ENCODE peak calls at places on chromosomes 7 and 10, in seven cellular contexts. M is right atrium auricular region, X is neural progenitor cell, A is Peyer's patch, G is A549, P is lower lobe of right lung, K is SK-N-MC. Q is an unnamed sample.
A peak's percentile ranks its signal among the peaks of the same experiment; 100 is the strongest.

GRCh38 chr7:128894101-128894440 is 16.4 kb downstream of the KCP start:
- DNase-seq in A (no peak), K (no peak), M (no peak), G (no peak), X (no peak), P (no peak), Q (peak; percentile 5)

GRCh38 chr7:107047902-107048782 is 3.6 kb downstream of the PRKAR2B start:
- DNase-seq in P (no peak), A (no peak), M (no peak), K (no peak), X (no peak), G (no peak), Q (no peak)

GRCh38 chr7:100467638-100468373 is 3.7 kb upstream of the SPACDR start:
- DNase-seq in M (no peak), G (no peak), X (no peak), P (no peak), A (no peak), K (no peak), Q (no peak)

GRCh38 chr7:25805027-25805687 is 346.8 kb upstream of the NFE2L3 start:
- DNase-seq in G (no peak), X (no peak), A (no peak), K (no peak), P (no peak), M (no peak), Q (no peak)

GRCh38 chr7:82183633-82184032 is 259.9 kb downstream of the CACNA2D1 start:
- DNase-seq in X (no peak), K (no peak), G (no peak), M (no peak), A (no peak), P (no peak), Q (no peak)

GRCh38 chr7:125833839-125834238 is 904.2 kb upstream of the POT1 start:
- DNase-seq in G (no peak), K (no peak), A (no peak), X (no peak), M (no peak), P (no peak), Q (no peak)

GRCh38 chr10:18472977-18473376 is 178.4 kb downstream of the NSUN6 start:
- DNase-seq in K (no peak), G (no peak), M (no peak), A (no peak), X (no peak), P (no peak), Q (no peak)

GRCh38 chr7:31101544-31101943 is 49.4 kb downstream of the ADCYAP1R1 start:
- DNase-seq in A (no peak), K (no peak), M (no peak), X (no peak), G (no peak), P (no peak), Q (no peak)

GRCh38 chr7:44398953-44399574 is 73.7 kb upstream of the CAMK2B start:
- DNase-seq in X (no peak), G (no peak), A (no peak), M (no peak), K (peak; percentile 22), P (no peak), Q (no peak)

GRCh38 chr7:102175423-102176170 is 111.1 kb upstream of the SH2B2 start:
- DNase-seq in G (no peak), K (no peak), M (no peak), P (no peak), X (no peak), A (no peak), Q (no peak)

GRCh38 chr7:92749832-92750231 is 86.5 kb downstream of the CDK6 start:
- DNase-seq in K (no peak), X (no peak), G (no peak), A (no peak), P (no peak), M (no peak), Q (no peak)

GRCh38 chr7:92749327-92749730 is 87.0 kb downstream of the CDK6 start:
- DNase-seq in M (no peak), G (no peak), K (no peak), X (no peak), A (no peak), P (no peak), Q (no peak)

GRCh38 chr7:92750961-92751360 is 85.4 kb downstream of the CDK6 start:
- DNase-seq in P (no peak), X (no peak), A (no peak), K (no peak), M (no peak), G (no peak), Q (no peak)

GRCh38 chr7:92751902-92752901 is 84.2 kb downstream of the CDK6 start:
- DNase-seq in G (peak; percentile 68), K (no peak), A (no peak), M (no peak), X (no peak), P (no peak), Q (no peak)

GRCh38 chr7:92750440-92750839 is 85.9 kb downstream of the CDK6 start:
- DNase-seq in A (no peak), P (no peak), X (no peak), G (no peak), M (no peak), K (no peak), Q (no peak)
- H3K27ac ChIP-seq in A (no peak overlapping the region), P (no peak overlapping the region), X (no peak overlapping the region), G (peak overlapping the region; percentile 86), M (no peak overlapping the region), K (no peak overlapping the region), Q (no peak overlapping the region)

GRCh38 chr10:22429981-22430421 is 84.7 kb downstream of the SPAG6 start:
- DNase-seq in A (no peak), X (no peak), P (no peak), M (no peak), G (no peak), K (no peak), Q (no peak)
- H3K27ac ChIP-seq in A (no peak overlapping the region), X (no peak overlapping the region), P (no peak overlapping the region), M (no peak overlapping the region), G (peak overlapping the region; percentile 50), K (no peak overlapping the region), Q (no peak overlapping the region)

GRCh38 chr10:101006593-101007098 is 7.0 kb downstream of the LZTS2 start:
- DNase-seq in M (no peak), K (no peak), X (no peak), P (no peak), G (no peak), A (no peak), Q (no peak)

GRCh38 chr10:101005869-101006567 is 6.4 kb downstream of the LZTS2 start:
- DNase-seq in G (no peak), P (no peak), A (no peak), M (no peak), K (no peak), X (no peak), Q (no peak)

GRCh38 chr10:101003639-101004206 is 4.1 kb downstream of the LZTS2 start:
- DNase-seq in X (no peak), K (no peak), G (no peak), M (no peak), A (no peak), P (no peak), Q (no peak)

GRCh38 chr10:101007099-101007711 is 7.6 kb downstream of the LZTS2 start:
- DNase-seq in X (no peak), A (no peak), P (no peak), K (no peak), M (no peak), G (no peak), Q (no peak)

DNA sequence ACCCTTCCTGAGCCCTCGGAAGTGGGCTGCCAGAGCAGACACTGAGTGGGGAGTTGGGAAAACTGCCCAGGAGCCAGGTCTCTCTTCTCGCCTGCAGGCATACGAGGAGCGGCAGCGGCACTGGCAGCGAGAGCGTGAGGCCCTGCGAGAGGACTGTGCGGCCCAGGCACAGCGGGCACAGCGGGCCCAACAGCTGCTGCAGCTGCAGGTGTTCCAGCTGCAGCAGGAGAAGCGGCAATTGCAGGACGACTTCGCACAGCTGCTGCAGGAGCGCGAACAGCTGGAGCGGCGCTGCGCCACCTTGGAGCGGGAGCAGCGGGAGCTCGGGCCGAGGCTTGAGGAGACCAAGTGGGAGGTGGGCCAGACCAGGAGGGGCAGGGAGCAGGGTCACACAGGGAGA is 5.8 kb downstream of the LZTS2 start:
- DNase-seq in K (no peak), A (no peak), M (no peak), X (no peak), P (no peak), G (no peak), Q (no peak)
- H3K27ac ChIP-seq in K (no peak overlapping the region), A (no peak overlapping the region), M (no peak overlapping the region), X (no peak overlapping the region), P (peak overlapping the region; percentile 25), G (no peak overlapping the region), Q (peak overlapping the region; percentile 76)

GRCh38 chr10:24039331-24039730 is 169.6 kb upstream of the KIAA1217 start:
- DNase-seq in X (no peak), A (no peak), G (no peak), P (no peak), K (no peak), M (no peak), Q (no peak)
- H3K27ac ChIP-seq in X (no peak overlapping the region), A (no peak overlapping the region), G (no peak overlapping the region), P (no peak overlapping the region), K (no peak overlapping the region), M (no peak overlapping the region), Q (no peak overlapping the region)

GRCh38 chr10:103818765-103819374 is 36.5 kb downstream of the SH3PXD2A start:
- DNase-seq in P (no peak), K (no peak), G (no peak), A (no peak), X (peak; percentile 36), M (no peak), Q (no peak)
- H3K27ac ChIP-seq in P (no peak overlapping the region), K (no peak overlapping the region), G (peak overlapping the region; percentile 66), A (no peak overlapping the region), X (no peak overlapping the region), M (no peak overlapping the region), Q (peak overlapping the region; percentile 6)

Q was measured in left ventricle myocardium inferior.